ENCODE peak calls at places on chromosomes 1 and 21, in seven cellular contexts. S is foreskin keratinocyte, V is nephron progenitor cell, W is epithelial cell of esophagus, O is GM12865, G is fibroblast of pulmonary artery, Q is thoracic aorta. N is an unnamed sample.

GRCh38 chr1:48853006-48853405 is 76.3 kb upstream of the BEND5 start:
- DNase-seq in S (peak; percentile 48), V (no peak), W (peak; percentile 90), O (no peak), G (peak; percentile 68), Q (no peak), N (no peak)

GRCh38 chr1:196732526-196732925 is 42.1 kb upstream of the CFHR3 start:
- DNase-seq in S (no peak), V (no peak), W (no peak), O (no peak), G (no peak), Q (no peak), N (no peak)

GRCh38 chr1:90122679-90123340 is 127.9 kb downstream of the ZNF326 start:
- DNase-seq in S (no peak), V (no peak), W (no peak), O (no peak), G (no peak), Q (no peak), N (no peak)

GRCh38 chr1:211174375-211174774 is 40.4 kb upstream of the KCNH1 start:
- DNase-seq in S (peak; percentile 41), V (no peak), W (peak; percentile 87), O (no peak), G (no peak), Q (no peak), N (no peak)

GRCh38 chr21:34583926-34584563 is 30.9 kb downstream of the RCAN1 start:
- DNase-seq in S (no peak), V (no peak), W (no peak), O (peak; percentile 17), G (no peak), Q (no peak), N (no peak)

GRCh38 chr1:107683683-107684082 is 281.3 kb downstream of the VAV3 start:
- DNase-seq in S (no peak), V (no peak), W (no peak), O (no peak), G (no peak), Q (no peak), N (no peak)

GRCh38 chr1:199298825-199299224 is 660.0 kb downstream of the PTPRC start:
- DNase-seq in S (no peak), V (no peak), W (no peak), O (no peak), G (peak; percentile 82), Q (no peak), N (no peak)

GRCh38 chr1:47590523-47591225 is 152.8 kb downstream of the FOXD2 start:
- DNase-seq in S (no peak), V (peak; percentile 40), W (no peak), O (no peak), G (no peak), Q (no peak), N (no peak)

GRCh38 chr21:39033878-39034589 is 149.2 kb downstream of the PSMG1 start:
- DNase-seq in S (no peak), V (no peak), W (peak; percentile 62), O (no peak), G (no peak), Q (no peak), N (no peak)

GRCh38 chr1:209685835-209686234 is 10.6 kb downstream of the G0S2 start:
- DNase-seq in S (no peak), V (no peak), W (no peak), O (peak; percentile 55), G (no peak), Q (no peak), N (no peak)

GRCh38 chr1:107010582-107010981 is 45.9 kb upstream of the PRMT6 start:
- DNase-seq in S (no peak), V (no peak), W (no peak), O (peak; percentile 29), G (no peak), Q (no peak), N (no peak)

GRCh38 chr1:108553910-108554309 is 6.0 kb upstream of the EEIG2 start:
- DNase-seq in S (no peak), V (no peak), W (no peak), O (no peak), G (no peak), Q (no peak), N (no peak)

GRCh38 chr1:26378088-26378878 is 5.7 kb upstream of the ZNF683 start:
- DNase-seq in S (peak; percentile 92), V (no peak), W (peak; percentile 95), O (peak; percentile 84), G (peak; percentile 96), Q (no peak), N (no peak)

GRCh38 chr1:97006044-97006676 is 284.6 kb downstream of the PTBP2 start:
- DNase-seq in S (no peak), V (no peak), W (peak; percentile 13), O (peak; percentile 58), G (peak; percentile 89), Q (no peak), N (no peak)

GRCh38 chr1:26189331-26189730 is 1.1 kb upstream of the CATSPER4 start:
- DNase-seq in S (no peak), V (peak; percentile 34), W (no peak), O (no peak), G (no peak), Q (no peak), N (no peak)

GRCh38 chr21:44326716-44327602 is 12.2 kb downstream of the CFAP410 start:
- DNase-seq in S (no peak), V (no peak), W (no peak), O (no peak), G (no peak), Q (no peak), N (no peak)

GRCh38 chr1:182588460-182589396 is at the start of gene RNASEL:
- DNase-seq in S (peak; percentile 53), V (peak; percentile 59), W (peak; percentile 79), O (peak; percentile 73), G (peak; percentile 74), Q (no peak), N (peak; percentile 30)

GRCh38 chr1:241883159-241883558 is 35.2 kb downstream of the EXO1 start:
- DNase-seq in S (no peak), V (no peak), W (no peak), O (no peak), G (no peak), Q (no peak), N (no peak)

GRCh38 chr21:41418393-41418792 is 7.6 kb upstream of the MX1 start:
- DNase-seq in S (no peak), V (no peak), W (no peak), O (no peak), G (no peak), Q (no peak), N (no peak)

GRCh38 chr1:161707503-161707902 is 474 bp downstream of the FCRLA start:
- DNase-seq in S (no peak), V (no peak), W (no peak), O (peak; percentile 31), G (no peak), Q (no peak), N (no peak)

DNA sequence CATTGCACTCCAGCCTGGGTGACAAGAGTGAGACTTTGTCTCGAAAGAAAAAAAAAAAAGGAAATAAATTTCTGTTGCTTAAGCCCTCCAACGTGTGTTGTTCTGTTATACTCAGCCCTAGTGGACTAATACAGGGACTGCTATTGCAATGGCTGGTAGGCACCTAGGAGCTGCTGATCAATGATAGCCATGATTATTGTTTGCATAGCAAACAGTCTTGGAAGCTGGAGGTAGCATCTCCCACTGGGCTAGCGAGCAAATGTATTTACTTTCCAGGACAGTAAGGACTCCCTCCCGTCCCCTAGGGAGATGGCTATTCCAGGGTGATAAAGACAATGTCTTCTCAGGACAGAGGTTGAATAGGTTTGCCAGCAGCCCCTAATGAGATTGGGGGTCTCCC is 13.5 kb upstream of the TNFRSF8 start:
- DNase-seq in S (no peak), V (no peak), W (no peak), O (peak; percentile 47), G (no peak), Q (no peak), N (no peak)
- TF ChIP-seq CTCF in S (no peak), V (no peak), W (peak; percentile 4), O (peak; percentile 20), G (no peak), Q (no peak), N (peak; percentile 52)

GRCh38 chr1:155062702-155063411 is 683 bp upstream of the EFNA4 start:
- DNase-seq in S (no peak), V (peak; percentile 92), W (peak; percentile 66), O (peak; percentile 63), G (peak; percentile 40), Q (no peak), N (peak; percentile 75)
- TF ChIP-seq CTCF in S (peak; percentile 85), V (peak; percentile 82), W (peak; percentile 84), O (peak; percentile 86), G (peak; percentile 57), Q (peak; percentile 68), N (peak; percentile 82)

GRCh38 chr1:8891405-8891804 is 12.9 kb upstream of the ENO1 start:
- DNase-seq in S (no peak), V (no peak), W (no peak), O (no peak), G (no peak), Q (no peak), N (no peak)

GRCh38 chr1:8889103-8889846 is 10.8 kb upstream of the ENO1 start:
- DNase-seq in S (no peak), V (no peak), W (no peak), O (no peak), G (peak; percentile 49), Q (no peak), N (no peak)

GRCh38 chr1:8886589-8886988 is 8.1 kb upstream of the ENO1 start:
- DNase-seq in S (no peak), V (no peak), W (no peak), O (no peak), G (no peak), Q (no peak), N (no peak)

GRCh38 chr1:8889925-8890785 is 11.7 kb upstream of the ENO1 start:
- DNase-seq in S (peak; percentile 86), V (no peak), W (peak; percentile 79), O (no peak), G (peak; percentile 93), Q (no peak), N (no peak)

DNA sequence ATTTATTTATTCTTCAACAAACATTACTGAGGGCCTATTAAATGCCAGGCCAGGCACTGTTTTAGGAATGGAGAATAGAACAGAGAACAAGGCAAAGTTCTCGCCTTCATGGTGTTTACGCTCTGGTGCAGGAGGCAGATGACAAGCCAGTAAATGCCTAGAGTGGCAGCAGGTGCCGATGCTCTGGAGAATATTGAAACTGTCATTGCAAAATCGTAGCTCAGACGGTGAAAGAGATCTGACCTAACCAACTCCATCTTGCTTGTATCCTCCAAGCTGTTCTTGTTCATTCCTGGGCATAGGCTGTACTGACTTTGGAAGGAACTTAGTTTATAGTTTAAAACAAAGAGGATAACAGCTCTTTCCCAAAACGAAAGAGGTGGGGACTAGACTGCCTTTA is 13.5 kb upstream of the ENO1 start:
- DNase-seq in S (no peak), V (no peak), W (no peak), O (no peak), G (no peak), Q (no peak), N (no peak)
- TF ChIP-seq CTCF in S (no peak), V (no peak), W (no peak), O (no peak), G (no peak), Q (no peak), N (no peak)

DNA sequence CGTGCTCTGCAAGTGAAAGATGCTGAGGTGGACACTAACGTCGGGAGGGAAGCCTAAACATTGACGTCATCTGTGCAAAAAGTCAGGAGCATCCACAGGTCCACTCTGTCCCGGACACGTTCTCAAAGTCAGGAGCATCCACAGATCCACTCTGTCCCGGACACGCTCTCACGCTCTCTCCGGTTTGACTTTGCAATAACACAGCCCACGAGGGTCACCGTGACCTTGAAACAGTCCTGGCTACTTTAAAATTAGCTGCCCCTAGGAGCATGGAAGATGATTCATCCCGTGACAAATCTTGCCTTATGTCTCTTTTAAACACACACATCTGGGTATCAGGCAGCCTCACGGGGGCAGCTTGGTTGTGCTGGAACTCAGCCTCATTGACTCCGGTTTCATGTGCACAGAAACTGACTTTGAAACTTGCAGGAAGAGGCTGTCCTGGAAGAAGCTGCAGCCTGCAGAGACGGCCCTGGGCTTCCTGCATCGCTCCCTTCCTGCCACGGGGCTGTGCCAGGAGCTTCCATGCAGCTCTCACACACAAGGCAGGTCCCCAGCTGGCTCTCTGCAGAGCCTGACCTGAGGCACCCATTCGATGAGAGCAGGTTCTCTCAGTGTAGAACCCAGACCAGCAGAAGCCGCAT is 18.1 kb upstream of the COL18A1 start:
- DNase-seq in S (peak; percentile 34), V (no peak), W (peak; percentile 46), O (peak; percentile 32), G (peak; percentile 89), Q (no peak), N (no peak)
- TF ChIP-seq CTCF in S (peak; percentile 60), V (no peak), W (peak; percentile 14), O (no peak), G (peak; percentile 42), Q (peak; percentile 31), N (no peak)